ENCODE peak calls at places on chromosomes 13 and 19, in ten cellular contexts. E, O, Y, L, T, C, F, K, M and G are unnamed samples.

GRCh38 chr19:51478381-51479285 is at the start of gene CEACAM18:
- DNase-seq in T (no peak), C (no peak), K (no peak), L (no peak), O (no peak), E (no peak), M (no peak), Y (no peak), F (no peak), G (no peak)

GRCh38 chr19:52722062-52723005 is 12.5 kb downstream of the ZNF611 start:
- DNase-seq in E (no peak), T (no peak), M (no peak), K (no peak), L (no peak), F (no peak), Y (peak), O (no peak), C (peak), G (no peak)

GRCh38 chr19:41616785-41617621 is 9.9 kb downstream of the CEACAM4 start:
- DNase-seq in T (no peak), Y (peak), E (no peak), O (no peak), L (no peak), M (no peak), C (peak), K (no peak), F (no peak), G (no peak)

GRCh38 chr19:8512115-8512967 is 1.6 kb downstream of the ZNF414 start:
- DNase-seq in M (no peak), Y (no peak), F (no peak), K (peak), E (no peak), L (no peak), O (no peak), T (no peak), C (peak), G (no peak)

GRCh38 chr19:37654525-37654832 is 786 bp downstream of the ZFP30 start:
- DNase-seq in K (no peak), E (no peak), T (no peak), O (no peak), L (no peak), Y (peak), M (no peak), C (no peak), F (no peak), G (no peak)

GRCh38 chr19:4724252-4724514 is 541 bp upstream of the DPP9 start:
- DNase-seq in Y (no peak), O (no peak), K (no peak), C (no peak), M (no peak), L (no peak), E (no peak), F (no peak), T (peak), G (no peak)

GRCh38 chr13:114079601-114080536 is 52.6 kb downstream of the RASA3 start:
- DNase-seq in L (no peak), O (no peak), K (no peak), M (peak), T (no peak), C (no peak), E (peak), F (no peak), Y (no peak), G (no peak)

GRCh38 chr19:38267780-38268430 is 3.5 kb downstream of the SPINT2 start:
- DNase-seq in F (peak), M (no peak), K (no peak), T (no peak), E (no peak), L (no peak), O (peak), C (peak), Y (no peak), G (no peak)

GRCh38 chr13:41457589-41458186 is 338 bp downstream of the RGCC start:
- DNase-seq in C (no peak), K (no peak), L (no peak), Y (no peak), E (no peak), M (no peak), F (no peak), T (no peak), O (no peak), G (no peak)

GRCh38 chr13:73748404-73748803 is 385.8 kb downstream of the KLF12 start:
- DNase-seq in L (no peak), T (no peak), Y (no peak), F (no peak), K (no peak), E (no peak), O (no peak), M (no peak), C (no peak), G (no peak)

GRCh38 chr13:32669030-32669646 is 82.9 kb downstream of the PDS5B start:
- DNase-seq in L (no peak), M (no peak), T (no peak), O (no peak), K (peak), F (peak), C (peak), Y (peak), E (no peak), G (no peak)
- H3K27ac ChIP-seq in L (no peak), M (no peak), T (no peak), O (no peak), K (no peak), F (no peak), C (no peak), Y (no peak), E (no peak), G (no peak)

GRCh38 chr13:43089912-43090498 is 66.6 kb downstream of the DNAJC15 start:
- DNase-seq in O (no peak), M (no peak), Y (no peak), E (no peak), K (no peak), F (no peak), C (no peak), L (no peak), T (no peak), G (no peak)

GRCh38 chr13:43085545-43085944 is 62.2 kb downstream of the DNAJC15 start:
- DNase-seq in F (no peak), M (no peak), C (peak), K (peak), T (no peak), Y (peak), L (no peak), E (no peak), O (no peak), G (no peak)

GRCh38 chr13:43083750-43084149 is 60.4 kb downstream of the DNAJC15 start:
- DNase-seq in K (no peak), Y (no peak), F (no peak), C (no peak), M (no peak), E (no peak), T (no peak), O (no peak), L (no peak), G (no peak)

DNA sequence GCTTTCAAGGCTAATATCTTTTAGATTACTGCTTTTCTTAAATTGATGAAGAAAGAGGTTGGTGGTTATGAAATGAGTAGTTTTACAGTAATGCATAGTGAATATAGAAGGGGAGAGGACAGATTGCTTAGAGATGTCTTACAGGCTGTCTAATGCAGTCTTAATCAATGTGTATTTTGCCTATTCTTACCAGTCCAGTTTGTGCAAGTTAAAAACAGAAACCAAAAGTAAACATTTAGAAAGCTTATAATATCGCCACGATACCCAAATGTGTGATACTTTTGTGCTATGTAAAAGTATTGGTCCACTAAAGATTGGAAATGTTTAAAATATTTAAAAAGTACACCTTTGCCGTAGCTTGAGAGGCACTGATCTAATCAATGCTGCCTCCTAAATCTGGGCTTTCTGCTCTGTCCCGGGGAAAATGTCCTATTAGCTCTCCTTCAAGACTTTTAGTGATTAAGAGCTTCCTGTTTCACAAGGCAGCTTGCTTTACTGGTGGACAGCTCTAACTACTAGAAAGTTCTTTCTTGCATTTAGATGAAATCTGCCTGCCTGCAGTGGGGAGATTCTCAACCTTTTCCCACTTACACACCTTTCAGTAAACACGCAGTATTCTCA is 64.7 kb downstream of the DNAJC15 start:
- DNase-seq in Y (peak), M (no peak), C (no peak), K (no peak), T (no peak), O (no peak), L (no peak), F (peak), E (no peak), G (no peak)
- H3K4me3 ChIP-seq in Y (peak), M (peak), C (no peak), K (no peak), T (peak), O (peak), L (no peak), F (no peak), E (no peak), G (peak)

DNA sequence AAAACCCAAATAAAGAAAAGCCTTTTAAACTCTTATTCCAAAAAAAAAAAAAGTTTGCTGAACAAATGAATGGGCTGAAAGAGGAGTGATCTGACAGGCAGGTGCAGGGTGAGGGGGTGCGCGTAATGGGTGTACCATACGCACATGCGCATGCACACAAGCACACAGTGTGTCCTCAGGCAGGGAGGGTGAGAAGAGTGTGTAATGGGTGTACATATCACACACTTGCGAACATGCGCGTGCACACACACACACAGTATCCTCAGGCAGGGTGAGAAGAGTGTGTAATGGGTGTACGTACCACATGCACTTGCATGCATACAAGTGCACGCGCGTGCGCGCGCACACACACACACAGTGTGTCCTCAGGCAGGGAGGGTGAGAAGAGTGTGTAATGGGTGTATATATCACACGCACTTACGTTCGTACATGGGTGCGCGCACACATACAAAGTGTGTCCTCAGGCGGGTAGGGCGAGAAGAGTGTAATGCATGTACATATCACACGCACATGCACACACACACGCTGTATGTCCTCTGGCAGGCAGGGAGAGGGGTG is 70.2 kb downstream of the CEBPG start:
- DNase-seq in O (no peak), T (no peak), M (no peak), F (no peak), K (no peak), Y (no peak), C (no peak), E (no peak), L (no peak), G (no peak)
- TF ChIP-seq POLR2A in O (no peak), T (no peak), M (no peak), F (no peak), K (no peak), Y (no peak), C (no peak), E (no peak), L (no peak), G (no peak)

DNA sequence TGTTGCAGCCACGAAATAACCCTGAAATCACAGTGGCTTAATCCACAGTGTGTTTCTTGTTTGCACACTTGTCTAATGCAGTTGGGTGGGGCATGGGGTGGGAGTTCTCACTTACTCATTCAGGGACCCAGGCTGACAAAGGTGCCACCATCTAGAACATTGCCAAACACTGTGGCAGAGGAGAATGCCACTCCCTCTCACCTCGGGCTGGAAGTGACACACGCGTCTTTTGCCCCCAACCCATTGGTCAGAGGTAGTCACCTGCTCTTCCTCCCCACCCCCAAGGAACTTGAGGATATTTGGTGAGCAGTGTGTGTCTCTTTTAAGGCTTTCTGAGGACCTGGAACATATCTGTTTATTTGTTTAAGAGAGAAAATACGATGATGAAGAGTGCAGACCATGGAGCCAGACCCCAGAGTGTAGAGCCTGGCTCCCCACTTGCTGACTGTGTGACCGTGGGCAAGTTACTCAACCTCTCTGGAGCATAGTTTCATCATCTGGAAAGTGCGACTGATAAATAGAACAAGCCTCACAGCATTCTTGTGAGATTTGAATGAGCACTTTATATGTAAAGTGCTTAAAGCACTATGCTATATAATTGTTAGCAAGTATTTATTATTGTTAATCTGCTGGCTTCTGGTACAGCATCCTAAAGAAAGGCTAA is 17.4 kb downstream of the GPR183 start:
- DNase-seq in L (no peak), M (no peak), Y (no peak), E (no peak), K (no peak), C (no peak), T (no peak), F (no peak), O (no peak), G (no peak)
- H3K27ac ChIP-seq in L (no peak), M (no peak), Y (no peak), E (no peak), K (no peak), C (no peak), T (no peak), F (no peak), O (no peak), G (peak)

DNA sequence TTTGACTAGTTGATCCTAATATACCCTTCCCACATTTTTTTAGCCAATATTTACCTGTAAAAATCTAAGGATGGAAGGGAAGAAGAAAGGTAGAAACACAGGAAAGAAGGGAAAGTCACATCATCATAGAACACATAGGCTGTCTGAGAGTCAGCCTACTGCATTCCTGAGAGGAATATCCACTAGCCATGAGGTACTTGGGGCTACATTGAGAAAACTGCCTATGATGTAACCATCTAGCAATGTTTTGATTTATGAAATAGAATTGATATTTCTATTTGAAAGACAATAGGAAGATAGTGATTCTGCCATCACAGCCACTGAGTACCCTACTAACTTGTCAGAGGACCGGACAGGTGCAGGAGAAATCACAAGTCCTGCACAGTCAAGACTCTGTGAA is 873.8 kb downstream of the GPC5 start:
- DNase-seq in M (no peak), F (no peak), E (no peak), L (no peak), T (no peak), K (no peak), C (no peak), Y (no peak), O (no peak), G (no peak)
- H3K4me3 ChIP-seq in M (no peak), F (no peak), E (no peak), L (no peak), T (no peak), K (no peak), C (no peak), Y (no peak), O (no peak), G (no peak)